ENCODE peak calls at places on chromosome 2, in eight cellular contexts. E is fibroblast of lung, J is tibial nerve, I is prostate gland, H is H1, L is MM.1S, G is heart right ventricle, R is mammary epithelial cell. D is an unnamed sample. For H3K4me1, the result is how much of the 10 kb centered on the place peaks cover.

GRCh38 chr2:240643093-240643810 is 18.0 kb downstream of the GPR35 start:
- DNase-seq in R (no peak), L (no peak), E (no peak), G (no peak), I (no peak), J (no peak), H (no peak), D (no peak)

GRCh38 chr2:155372969-155373368 is 674.5 kb downstream of the KCNJ3 start:
- DNase-seq in L (no peak), I (no peak), J (no peak), E (peak), R (peak), H (no peak), G (no peak), D (no peak)

GRCh38 chr2:105836840-105837692 is 92.4 kb downstream of the NCK2 start:
- DNase-seq in G (no peak), I (no peak), L (no peak), R (no peak), E (no peak), J (no peak), H (no peak), D (no peak)

GRCh38 chr2:170745263-170745662 is 24.9 kb upstream of the ERICH2 start:
- DNase-seq in I (no peak), H (no peak), R (no peak), L (no peak), J (no peak), E (no peak), G (no peak), D (no peak)

GRCh38 chr2:108904680-108905079 is 84.3 kb downstream of the EDAR start:
- DNase-seq in G (no peak), E (no peak), H (no peak), J (no peak), I (no peak), L (no peak), R (no peak), D (no peak)

GRCh38 chr2:52396836-52397235 is 1364.9 kb upstream of the NRXN1 start:
- DNase-seq in G (no peak), J (no peak), R (no peak), H (no peak), L (no peak), I (no peak), E (no peak), D (no peak)

GRCh38 chr2:38256610-38257009 is 120.5 kb downstream of the ATL2 start:
- DNase-seq in J (no peak), I (no peak), R (no peak), L (no peak), E (no peak), H (no peak), G (no peak), D (no peak)

GRCh38 chr2:46737577-46737976 is 178.0 kb downstream of the MCFD2 start:
- DNase-seq in H (no peak), I (peak), G (no peak), R (peak), J (no peak), E (peak), L (no peak), D (no peak)

GRCh38 chr2:110149330-110150220 is 34.0 kb upstream of the MALL start:
- DNase-seq in J (no peak), H (no peak), I (no peak), E (peak), R (peak), G (no peak), L (no peak), D (no peak)

GRCh38 chr2:231467613-231468525 is 3.6 kb upstream of the NCL start:
- DNase-seq in R (no peak), L (no peak), I (no peak), H (no peak), E (no peak), G (no peak), J (no peak), D (no peak)

GRCh38 chr2:173947131-173947530 is 18.0 kb downstream of the SP3 start:
- DNase-seq in G (no peak), E (peak), H (no peak), R (no peak), I (no peak), J (no peak), L (no peak), D (no peak)

GRCh38 chr2:152715854-152716428 is 1.3 kb downstream of the PRPF40A start:
- DNase-seq in G (no peak), J (no peak), L (peak), E (no peak), I (no peak), H (peak), R (peak), D (no peak)
- H3K27ac ChIP-seq in G (no peak), J (no peak), L (no peak), E (no peak), I (no peak), H (no peak), R (peak), D (no peak)

GRCh38 chr2:54454548-54454921 is 1.6 kb upstream of the SPTBN1 start:
- DNase-seq in G (no peak), L (no peak), H (no peak), E (no peak), R (no peak), J (no peak), I (no peak), D (no peak)

GRCh38 chr2:54454922-54455583 is 1.1 kb upstream of the SPTBN1 start:
- DNase-seq in J (no peak), L (peak), E (no peak), H (no peak), I (peak), G (peak), R (peak), D (no peak)

GRCh38 chr2:54456526-54457325 is 599 bp downstream of the SPTBN1 start:
- DNase-seq in R (peak), H (no peak), E (peak), L (peak), I (no peak), G (peak), J (no peak), D (no peak)

GRCh38 chr2:54457326-54458023 is 1.3 kb downstream of the SPTBN1 start:
- DNase-seq in L (peak), E (peak), I (no peak), G (no peak), R (peak), H (no peak), J (no peak), D (no peak)

GRCh38 chr2:54455584-54456525 is at the start of gene SPTBN1:
- DNase-seq in E (peak), J (peak), I (peak), H (peak), G (peak), L (peak), R (peak), D (peak)
- H3K4me1 ChIP-seq in E (under half), J (under half), I (under half), H (under half), G (under half), L (under half), R (under half), D (under half)

GRCh38 chr2:74502720-74503505 is 3.5 kb upstream of the LBX2 start:
- DNase-seq in J (peak), H (no peak), I (no peak), L (peak), R (peak), G (peak), E (peak), D (no peak)
- H3K4me3 ChIP-seq in J (peak), H (peak), I (peak), L (peak), R (peak), G (peak), E (peak), D (peak)

GRCh38 chr2:217854684-217855083 is 148.1 kb downstream of the TNS1 start:
- DNase-seq in I (no peak), H (no peak), R (no peak), J (no peak), G (no peak), L (no peak), E (no peak), D (no peak)

GRCh38 chr2:217853301-217853881 is 149.4 kb downstream of the TNS1 start:
- DNase-seq in R (peak), G (no peak), L (no peak), E (peak), I (no peak), J (peak), H (no peak), D (no peak)

GRCh38 chr2:217856159-217856558 is 146.6 kb downstream of the TNS1 start:
- DNase-seq in J (no peak), G (no peak), E (no peak), H (no peak), L (no peak), R (no peak), I (no peak), D (no peak)

GRCh38 chr2:217852812-217853211 is 150.0 kb downstream of the TNS1 start:
- DNase-seq in G (no peak), I (no peak), R (no peak), H (no peak), E (no peak), L (no peak), J (no peak), D (no peak)

GRCh38 chr2:217853961-217854360 is 148.8 kb downstream of the TNS1 start:
- DNase-seq in J (no peak), H (no peak), R (no peak), G (no peak), L (no peak), E (no peak), I (no peak), D (no peak)
- H3K27ac ChIP-seq in J (peak), H (no peak), R (no peak), G (peak), L (no peak), E (no peak), I (no peak), D (peak)

GRCh38 chr2:227517724-227518123 is 45.8 kb downstream of the AGFG1 start:
- DNase-seq in H (no peak), G (no peak), J (no peak), L (no peak), I (no peak), E (no peak), R (no peak), D (no peak)

GRCh38 chr2:227511955-227512354 is 40.0 kb downstream of the AGFG1 start:
- DNase-seq in H (no peak), J (no peak), L (no peak), R (no peak), E (no peak), I (no peak), G (no peak), D (no peak)

GRCh38 chr2:227511239-227511930 is 39.4 kb downstream of the AGFG1 start:
- DNase-seq in R (no peak), J (no peak), G (no peak), L (no peak), E (no peak), I (no peak), H (no peak), D (no peak)

GRCh38 chr2:227513113-227513512 is 41.2 kb downstream of the AGFG1 start:
- DNase-seq in R (no peak), G (no peak), H (no peak), J (no peak), I (no peak), E (no peak), L (no peak), D (no peak)

GRCh38 chr2:227515742-227516141 is 43.8 kb downstream of the AGFG1 start:
- DNase-seq in G (no peak), E (peak), R (peak), I (no peak), H (no peak), L (no peak), J (no peak), D (no peak)
- H3K4me1 ChIP-seq in G (half or more), E (under half), R (under half), I (under half), H (under half), L (under half), J (under half), D (half or more)

DNA sequence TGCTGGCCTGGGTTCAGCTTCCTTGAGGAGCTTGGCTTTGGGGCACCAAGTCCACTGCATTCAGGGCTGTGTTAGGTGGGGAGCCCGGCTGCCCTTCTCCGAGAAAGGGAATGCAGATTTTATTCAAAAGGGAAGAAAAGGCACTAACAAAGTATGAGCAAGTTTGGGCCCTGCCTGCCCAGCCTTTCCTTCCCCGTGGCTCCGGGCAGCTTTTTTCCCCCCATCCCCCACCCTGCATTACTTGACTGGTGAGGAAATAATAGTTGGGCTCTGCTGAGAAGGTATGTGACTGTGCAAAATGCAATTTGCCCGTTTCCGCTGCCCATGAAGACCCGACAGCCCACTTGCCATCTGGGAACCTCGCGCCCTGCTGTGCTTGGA is 82.8 kb downstream of the TCF7L1 start:
- DNase-seq in I (no peak), H (no peak), E (no peak), R (no peak), J (no peak), L (no peak), G (no peak), D (no peak)
- H3K4me3 ChIP-seq in I (no peak), H (no peak), E (no peak), R (no peak), J (no peak), L (no peak), G (no peak), D (peak)

GRCh38 chr2:159287733-159288132 is 1.2 kb upstream of the WDSUB1 start:
- DNase-seq in J (no peak), R (no peak), E (no peak), G (no peak), L (no peak), I (no peak), H (no peak), D (no peak)

GRCh38 chr2:159285929-159286708 is at the start of gene WDSUB1:
- DNase-seq in L (peak), G (peak), R (peak), E (peak), I (peak), J (peak), H (no peak), D (peak)

GRCh38 chr2:159286709-159287441 is 372 bp upstream of the WDSUB1 start:
- DNase-seq in G (peak), J (peak), H (peak), R (peak), L (peak), I (peak), E (peak), D (peak)

GRCh38 chr2:159283529-159283928 is 3.0 kb downstream of the WDSUB1 start:
- DNase-seq in R (no peak), G (no peak), J (no peak), I (no peak), E (no peak), H (no peak), L (no peak), D (no peak)

GRCh38 chr2:159285433-159285832 is 1.1 kb downstream of the WDSUB1 start:
- DNase-seq in E (no peak), I (no peak), G (no peak), H (no peak), J (no peak), L (no peak), R (no peak), D (no peak)
- H3K27ac ChIP-seq in E (no peak), I (peak), G (peak), H (no peak), J (peak), L (no peak), R (no peak), D (peak)

GRCh38 chr2:96532641-96533291 is 3.8 kb upstream of the ARID5A start:
- DNase-seq in I (no peak), H (no peak), G (peak), J (no peak), R (no peak), L (no peak), E (no peak), D (no peak)

GRCh38 chr2:96534701-96535181 is 1.8 kb upstream of the ARID5A start:
- DNase-seq in H (no peak), E (no peak), J (no peak), I (peak), G (no peak), R (peak), L (no peak), D (no peak)

GRCh38 chr2:96531872-96532505 is 4.6 kb upstream of the ARID5A start:
- DNase-seq in J (peak), R (peak), E (peak), H (no peak), G (peak), L (peak), I (peak), D (peak)

GRCh38 chr2:96534131-96534530 is 2.4 kb upstream of the ARID5A start:
- DNase-seq in I (no peak), J (no peak), H (no peak), R (no peak), E (no peak), G (no peak), L (no peak), D (no peak)

DNA sequence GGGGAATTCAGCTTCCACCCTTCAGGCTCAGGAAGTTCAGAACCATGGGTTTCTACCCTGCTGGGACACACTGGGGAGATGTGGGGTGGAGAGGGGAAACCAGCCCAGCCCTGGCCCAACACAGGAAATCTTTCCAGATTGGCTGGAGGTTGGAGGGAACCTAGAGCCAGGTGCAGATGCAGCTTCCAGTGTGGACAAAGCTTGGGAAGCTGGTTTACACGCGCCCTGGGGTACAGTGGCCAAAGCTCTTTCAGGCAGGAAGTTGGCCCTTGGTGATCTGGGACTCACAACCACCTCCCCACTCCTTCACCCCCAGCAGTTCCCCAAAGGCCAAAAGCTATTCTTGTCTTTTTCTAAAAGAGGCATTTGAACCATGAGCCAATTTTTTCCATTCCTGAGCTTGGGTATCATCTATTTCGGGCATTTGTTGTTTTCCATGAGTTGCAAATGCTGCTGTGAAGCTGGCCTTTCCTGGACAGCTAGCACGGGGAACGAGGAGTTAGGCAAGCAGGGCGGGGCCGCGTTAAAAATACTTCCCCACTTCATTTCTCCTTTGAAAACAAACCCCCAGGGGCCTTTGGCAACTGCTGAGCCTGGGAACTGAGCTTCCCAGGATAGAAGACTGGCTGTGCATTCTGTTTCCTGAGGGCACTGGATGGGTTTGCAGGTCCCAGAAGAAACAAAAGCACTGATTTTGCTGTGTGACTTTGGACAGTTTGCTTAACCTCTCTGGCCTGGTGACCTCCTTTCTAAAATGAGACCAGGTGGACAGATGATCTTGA is 3.1 kb upstream of the ARID5A start:
- DNase-seq in H (no peak), L (no peak), J (peak), I (peak), R (peak), G (peak), E (peak), D (peak)
- H3K4me1 ChIP-seq in H (under half), L (half or more), J (half or more), I (under half), R (half or more), G (half or more), E (under half), D (half or more)